ENCODE peak calls at places on chromosomes 6 and 20, in nine cellular contexts. V is heart left ventricle, P is body of pancreas, X is IMR-90, O is vagina, B is ovary, Q is GM12878, J is H54, R is adrenal gland. E is an unnamed sample.
A peak's percentile ranks its signal among the peaks of the same experiment; 100 is the strongest.

GRCh38 chr20:21390768-21391167 is 6.6 kb downstream of the NKX2-4 start:
- DNase-seq in V (no peak), B (no peak), X (no peak), O (no peak), J (no peak), Q (no peak), P (no peak), R (no peak), E (no peak)

GRCh38 chr20:63978319-63979220 is 872 bp downstream of the SAMD10 start:
- DNase-seq in B (peak; percentile 62), X (peak; percentile 43), P (peak; percentile 91), J (peak; percentile 56), R (peak; percentile 87), O (no peak), V (peak; percentile 84), Q (no peak), E (peak; percentile 72)

GRCh38 chr6:108591040-108591816 is 30.5 kb downstream of the FOXO3 start:
- DNase-seq in R (no peak), P (no peak), B (no peak), O (no peak), J (no peak), X (peak; percentile 32), V (no peak), Q (no peak), E (no peak)

GRCh38 chr6:121616411-121616810 is 181.0 kb downstream of the GJA1 start:
- DNase-seq in B (no peak), O (no peak), Q (no peak), P (no peak), J (no peak), V (no peak), R (no peak), X (no peak), E (no peak)

GRCh38 chr6:11711994-11712698 is 66.5 kb downstream of the ADTRP start:
- DNase-seq in J (no peak), Q (no peak), B (no peak), R (no peak), P (no peak), V (no peak), O (no peak), X (peak; percentile 34), E (no peak)

GRCh38 chr6:143529095-143529494 is 17.6 kb upstream of the FUCA2 start:
- DNase-seq in V (no peak), Q (no peak), P (no peak), B (no peak), R (no peak), X (no peak), J (no peak), O (no peak), E (no peak)

GRCh38 chr20:57199656-57200405 is 66.6 kb downstream of the BMP7 start:
- DNase-seq in R (no peak), P (no peak), X (no peak), V (no peak), O (no peak), B (no peak), J (no peak), Q (no peak), E (no peak)

GRCh38 chr6:4055420-4056041 is 23.4 kb downstream of the FAM217A start:
- DNase-seq in B (no peak), V (no peak), O (no peak), P (peak; percentile 55), Q (no peak), J (peak; percentile 35), R (peak; percentile 65), X (peak; percentile 89), E (peak; percentile 51)

GRCh38 chr6:134176283-134176975 is 124.0 kb upstream of the SLC2A12 start:
- DNase-seq in Q (no peak), B (peak; percentile 70), R (peak; percentile 74), X (peak; percentile 37), O (no peak), J (no peak), P (peak; percentile 68), V (peak; percentile 73), E (peak; percentile 64)

GRCh38 chr6:34159844-34160243 is 14.0 kb upstream of the GRM4 start:
- DNase-seq in V (no peak), B (no peak), R (no peak), J (no peak), P (no peak), Q (no peak), O (no peak), X (no peak), E (no peak)

GRCh38 chr6:20757761-20758160 is 223.5 kb downstream of the CDKAL1 start:
- DNase-seq in V (no peak), O (no peak), R (no peak), P (no peak), X (peak; percentile 79), B (no peak), Q (no peak), J (peak; percentile 12), E (no peak)

GRCh38 chr6:137660296-137660731 is 166.1 kb upstream of the OLIG3 start:
- DNase-seq in V (no peak), B (no peak), J (no peak), X (no peak), R (no peak), P (no peak), O (no peak), Q (no peak), E (no peak)

GRCh38 chr6:3520541-3521220 is 63.8 kb upstream of the SLC22A23 start:
- DNase-seq in P (no peak), J (no peak), V (no peak), Q (no peak), R (no peak), X (peak; percentile 31), B (no peak), O (no peak), E (no peak)

GRCh38 chr6:20644667-20645370 is 110.6 kb downstream of the CDKAL1 start:
- DNase-seq in V (no peak), R (no peak), Q (no peak), O (no peak), P (no peak), B (no peak), X (peak; percentile 57), J (no peak), E (no peak)

GRCh38 chr6:4561078-4561435 is 215.1 kb upstream of the CDYL start:
- DNase-seq in B (no peak), P (no peak), R (no peak), Q (no peak), J (no peak), O (no peak), V (no peak), X (no peak), E (no peak)

GRCh38 chr20:2238601-2239000 is 57.2 kb upstream of the TGM3 start:
- DNase-seq in Q (no peak), J (no peak), O (no peak), X (no peak), B (no peak), P (no peak), V (no peak), R (no peak), E (no peak)

GRCh38 chr20:53926428-53927028 is 143.9 kb downstream of the BCAS1 start:
- DNase-seq in J (peak; percentile 69), R (peak; percentile 21), O (no peak), B (no peak), X (peak; percentile 97), P (peak; percentile 51), V (no peak), Q (peak; percentile 99), E (no peak)

GRCh38 chr6:111456208-111456607 is 26.8 kb downstream of the REV3L start:
- DNase-seq in R (no peak), O (no peak), B (no peak), P (no peak), V (no peak), X (peak; percentile 46), Q (no peak), J (no peak), E (no peak)

GRCh38 chr6:149840345-149841075 is 23.6 kb downstream of the LRP11 start:
- DNase-seq in X (peak; percentile 92), J (no peak), P (peak; percentile 89), Q (no peak), B (peak; percentile 51), R (peak; percentile 75), O (peak; percentile 85), V (peak; percentile 93), E (peak; percentile 70)

GRCh38 chr6:85344996-85345395 is 104.9 kb upstream of the NT5E start:
- DNase-seq in P (no peak), V (no peak), R (no peak), X (peak; percentile 30), Q (no peak), B (no peak), J (no peak), O (no peak), E (no peak)

GRCh38 chr20:15628954-15629353 is 944.3 kb downstream of the KIF16B start:
- DNase-seq in Q (no peak), O (no peak), J (no peak), X (no peak), B (no peak), P (no peak), R (no peak), V (no peak), E (no peak)
- TF ChIP-seq POLR2A in Q (no peak), O (no peak), J (no peak), X (no peak), B (no peak), P (no peak), R (no peak), V (no peak), E (no peak)

GRCh38 chr20:46406200-46406985 is at the start of gene ELMO2:
- DNase-seq in V (peak; percentile 99), O (peak; percentile 96), X (peak; percentile 95), J (peak; percentile 91), B (peak; percentile 96), P (peak; percentile 98), R (peak; percentile 99), Q (peak; percentile 76), E (peak; percentile 99)
- TF ChIP-seq POLR2A in V (no peak), O (peak; percentile 68), X (no peak), J (peak; percentile 57), B (peak; percentile 59), P (no peak), R (peak; percentile 24), Q (peak; percentile 65), E (no peak)

GRCh38 chr6:36686668-36687513 is 8.4 kb downstream of the CDKN1A start:
- DNase-seq in O (no peak), R (no peak), V (no peak), P (no peak), Q (no peak), B (no peak), X (no peak), J (no peak), E (no peak)
- TF ChIP-seq POLR2A in O (no peak), R (no peak), V (no peak), P (no peak), Q (peak; percentile 78), B (no peak), X (no peak), J (no peak), E (no peak)

DNA sequence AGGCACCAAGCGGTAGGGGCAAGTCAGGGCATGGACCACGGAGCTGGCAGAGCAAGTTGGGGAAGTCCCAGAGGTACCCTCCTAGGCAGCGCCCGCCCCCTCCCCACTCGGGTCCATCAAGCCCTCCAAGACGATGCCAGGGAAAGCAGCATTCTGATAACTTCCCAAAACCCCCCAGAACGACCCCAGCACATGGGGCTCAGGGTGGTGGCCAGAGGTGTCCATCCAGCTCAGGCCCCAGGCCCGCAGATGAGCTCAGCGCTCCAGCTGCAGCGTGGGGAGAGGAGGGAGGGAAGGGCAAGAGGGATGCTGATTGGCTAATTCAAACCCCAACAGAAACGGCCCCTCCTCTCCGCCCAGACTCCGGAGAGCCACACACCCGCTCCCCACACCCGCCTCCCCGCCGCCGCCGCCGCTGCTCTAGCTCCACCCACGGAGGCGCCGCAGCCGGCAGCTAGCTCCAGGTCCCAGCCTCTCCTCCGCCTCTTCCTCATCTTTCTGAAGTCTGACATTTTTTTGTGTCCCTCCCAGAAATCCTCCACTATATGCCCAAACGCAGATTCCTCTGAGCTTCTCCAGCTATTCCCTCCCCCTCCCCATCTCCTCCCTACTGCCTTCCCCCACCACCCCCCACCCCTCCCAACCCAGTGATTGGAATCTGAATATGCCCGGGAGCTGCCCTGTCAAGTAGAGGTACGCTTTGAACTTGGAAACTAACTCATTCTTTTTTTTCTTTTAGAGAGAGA is 40.3 kb upstream of the TLDC2 start:
- DNase-seq in X (peak; percentile 96), V (peak; percentile 96), Q (peak; percentile 87), O (no peak), R (peak; percentile 96), P (peak; percentile 93), J (peak; percentile 96), B (peak; percentile 93), E (peak; percentile 95)
- TF ChIP-seq POLR2A in X (peak; percentile 37), V (no peak), Q (peak; percentile 71), O (peak; percentile 52), R (peak; percentile 20), P (no peak), J (peak; percentile 20), B (peak; percentile 61), E (no peak)

E was measured in testis.